ENCODE peak calls at places on chromosomes 13 and 19, in four cellular contexts. I is K562, L is H1, T is SK-N-SH. O is an unnamed sample.

GRCh38 chr19:46381746-46382345 is 31.5 kb downstream of the CCDC8 start:
- DNase-seq in I (no peak), L (no peak), T (no peak), O (no peak)

GRCh38 chr13:51230473-51231105 is 8.4 kb downstream of the FAM124A start:
- DNase-seq in I (no peak), L (no peak), T (no peak), O (no peak)

GRCh38 chr13:89900104-89900760 is 1447.3 kb upstream of the MIR17HG start:
- DNase-seq in I (no peak), L (no peak), T (no peak), O (no peak)

GRCh38 chr13:93847162-93847561 is 620.6 kb downstream of the GPC6 start:
- DNase-seq in I (no peak), L (no peak), T (no peak), O (no peak)

GRCh38 chr19:7441468-7442146 is 47.2 kb downstream of the PEX11G start:
- DNase-seq in I (no peak), L (no peak), T (no peak), O (no peak)

GRCh38 chr13:62960723-62961122 is 1545.1 kb upstream of the PCDH20 start:
- DNase-seq in I (no peak), L (no peak), T (no peak), O (no peak)

GRCh38 chr19:49391581-49392399 is 3.7 kb downstream of the KASH5 start:
- DNase-seq in I (peak; percentile 92), L (peak; percentile 82), T (peak; percentile 88), O (peak; percentile 40)

GRCh38 chr19:33505168-33505567 is 16.4 kb downstream of the PEPD start:
- DNase-seq in I (no peak), L (no peak), T (no peak), O (no peak)

GRCh38 chr13:25489238-25489637 is 117.5 kb downstream of the ATP8A2 start:
- DNase-seq in I (peak; percentile 6), L (no peak), T (no peak), O (no peak)

GRCh38 chr13:95880346-95880745 is 172.9 kb downstream of the UGGT2 start:
- DNase-seq in I (no peak), L (no peak), T (no peak), O (no peak)
- TF ChIP-seq NRF1 in I (no peak), L (no peak), T (no peak), O (no peak)

GRCh38 chr19:12782174-12782423 is 6.7 kb upstream of the HOOK2 start:
- DNase-seq in I (no peak), L (no peak), T (no peak), O (no peak)
- TF ChIP-seq NRF1 in I (no peak), L (no peak), T (no peak), O (no peak)

GRCh38 chr13:30998548-30999140 is 66.2 kb downstream of the TEX26 start:
- DNase-seq in I (no peak), L (no peak), T (peak; percentile 77), O (no peak)

GRCh38 chr13:31001647-31002046 is 69.2 kb downstream of the TEX26 start:
- DNase-seq in I (no peak), L (peak; percentile 24), T (no peak), O (no peak)

GRCh38 chr13:30995331-30995730 is 62.9 kb downstream of the TEX26 start:
- DNase-seq in I (no peak), L (no peak), T (no peak), O (no peak)

GRCh38 chr13:31000889-31001288 is 68.4 kb downstream of the TEX26 start:
- DNase-seq in I (no peak), L (no peak), T (no peak), O (no peak)

DNA sequence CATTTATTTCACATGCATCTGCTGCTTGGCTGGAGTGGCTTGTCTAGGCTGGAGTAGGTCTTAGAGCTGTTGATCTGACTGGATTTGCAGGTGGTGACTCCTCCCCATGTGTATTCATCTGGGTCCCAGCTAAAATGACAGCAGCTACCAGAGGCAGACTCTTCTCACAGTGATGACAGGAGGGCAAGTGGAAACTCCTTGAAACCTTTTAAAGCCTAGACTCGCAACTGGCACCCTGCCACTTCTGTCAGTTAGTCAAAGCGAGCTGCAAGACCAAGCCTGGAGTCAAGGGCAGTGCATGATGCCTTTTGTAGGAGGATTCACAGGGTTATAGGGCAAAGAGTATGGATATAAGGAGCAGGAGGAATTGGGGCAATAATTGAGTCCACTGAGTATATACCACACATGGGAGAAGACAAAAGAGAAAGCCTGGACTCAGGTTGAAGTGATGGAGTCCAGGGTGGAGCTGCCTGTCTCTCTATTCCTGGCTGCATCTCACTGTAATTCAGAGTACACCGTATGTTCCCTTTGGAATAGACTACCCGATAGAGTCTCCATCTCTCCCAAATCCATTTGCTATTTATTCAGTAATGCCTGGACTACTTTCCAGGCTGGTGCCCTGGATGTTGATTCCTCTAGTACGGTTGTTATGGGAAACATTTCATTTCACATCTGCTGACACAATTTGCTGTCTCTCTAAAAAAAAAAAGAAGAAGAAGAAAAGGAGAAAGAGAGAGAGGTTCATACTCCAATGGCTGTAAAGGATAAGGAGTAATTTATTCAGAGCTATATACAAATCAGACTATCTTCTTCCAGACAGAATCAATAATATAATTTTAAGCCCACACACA is 65.5 kb downstream of the TEX26 start:
- DNase-seq in I (no peak), L (no peak), T (peak; percentile 55), O (no peak)
- TF ChIP-seq NRF1 in I (no peak), L (no peak), T (no peak), O (no peak)

GRCh38 chr13:36190771-36191170 is 23.6 kb downstream of the SOHLH2 start:
- DNase-seq in I (no peak), L (no peak), T (no peak), O (no peak)
- TF ChIP-seq NRF1 in I (no peak), L (no peak), T (no peak), O (no peak)

DNA sequence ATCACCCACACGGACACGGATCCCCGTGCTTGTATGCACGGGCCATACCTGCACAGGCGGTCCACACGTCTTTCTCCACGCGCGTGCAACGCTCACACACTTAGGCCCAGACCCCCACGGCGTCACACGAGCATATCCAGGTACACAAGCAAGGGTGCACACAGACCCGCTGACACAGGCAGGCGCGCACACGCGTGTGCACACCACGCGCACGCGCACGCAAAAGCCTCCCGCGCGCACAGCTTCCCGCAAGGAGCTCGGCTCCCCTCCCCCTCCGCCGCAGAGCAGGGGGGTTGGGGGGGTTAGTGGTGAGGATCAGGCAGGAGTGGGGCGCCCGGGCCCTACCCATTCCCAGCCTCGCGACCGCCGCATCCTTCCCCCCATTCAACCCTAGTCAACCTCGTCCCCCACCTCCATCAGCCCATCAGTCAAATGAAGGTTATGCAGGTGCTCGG is 407 bp downstream of the RAB3A start:
- DNase-seq in I (peak; percentile 52), L (no peak), T (peak; percentile 69), O (no peak)
- TF ChIP-seq NRF1 in I (peak; percentile 84), L (no peak), T (peak; percentile 64), O (peak; percentile 20)

GRCh38 chr19:17560205-17560595 is 4.8 kb downstream of the COLGALT1 start:
- DNase-seq in I (no peak), L (no peak), T (no peak), O (no peak)
- TF ChIP-seq NRF1 in I (no peak), L (no peak), T (no peak), O (no peak)

O was measured in GM12878.